ENCODE peak calls at places on chromosome 20, in five cellular contexts. O, K, A, T and U are unnamed samples.

GRCh38 chr20:20457392-20458126 is 89.7 kb downstream of the INSM1 start:
- DNase-seq in O (no peak), K (peak), A (no peak), T (no peak), U (no peak)

GRCh38 chr20:46122071-46122470 is 4.0 kb downstream of the CD40 start:
- DNase-seq in O (no peak), K (peak), A (no peak), T (no peak), U (no peak)

GRCh38 chr20:61030130-61030529 is 221.9 kb upstream of the CDH4 start:
- DNase-seq in O (no peak), K (no peak), A (no peak), T (no peak), U (no peak)

GRCh38 chr20:13333793-13334192 is 112.7 kb downstream of the ISM1 start:
- DNase-seq in O (no peak), K (no peak), A (no peak), T (no peak), U (no peak)

GRCh38 chr20:15491564-15491963 is 1081.7 kb downstream of the KIF16B start:
- DNase-seq in O (no peak), K (no peak), A (no peak), T (peak), U (no peak)

GRCh38 chr20:10324198-10324836 is 105.7 kb downstream of the SNAP25 start:
- DNase-seq in O (no peak), K (no peak), A (no peak), T (no peak), U (no peak)

GRCh38 chr20:7710440-7710839 is 229.8 kb downstream of the HAO1 start:
- DNase-seq in O (no peak), K (peak), A (no peak), T (no peak), U (no peak)

GRCh38 chr20:7859371-7859802 is 80.9 kb downstream of the HAO1 start:
- DNase-seq in O (no peak), K (peak), A (no peak), T (peak), U (no peak)

GRCh38 chr20:46351357-46352058 is 43.2 kb upstream of the CDH22 start:
- DNase-seq in O (no peak), K (no peak), A (no peak), T (no peak), U (no peak)

GRCh38 chr20:29750268-29750899 is 1507.1 kb upstream of the DEFB115 start:
- DNase-seq in O (no peak), K (no peak), A (no peak), T (no peak), U (no peak)
- TF ChIP-seq CTCF in O (no peak), K (no peak), A (no peak), T (no peak), U (no peak)

GRCh38 chr20:17966432-17967312 is 1.9 kb downstream of the SNX5 start:
- DNase-seq in O (no peak), K (peak), A (no peak), T (no peak), U (no peak)
- TF ChIP-seq CTCF in O (peak), K (peak), A (peak), T (peak), U (no peak)

GRCh38 chr20:11624704-11625103 is 293.0 kb upstream of the BTBD3 start:
- DNase-seq in O (no peak), K (no peak), A (no peak), T (no peak), U (no peak)

GRCh38 chr20:11626551-11626950 is 291.1 kb upstream of the BTBD3 start:
- DNase-seq in O (no peak), K (no peak), A (no peak), T (no peak), U (no peak)
- TF ChIP-seq CTCF in O (no peak), K (no peak), A (no peak), T (no peak), U (no peak)

DNA sequence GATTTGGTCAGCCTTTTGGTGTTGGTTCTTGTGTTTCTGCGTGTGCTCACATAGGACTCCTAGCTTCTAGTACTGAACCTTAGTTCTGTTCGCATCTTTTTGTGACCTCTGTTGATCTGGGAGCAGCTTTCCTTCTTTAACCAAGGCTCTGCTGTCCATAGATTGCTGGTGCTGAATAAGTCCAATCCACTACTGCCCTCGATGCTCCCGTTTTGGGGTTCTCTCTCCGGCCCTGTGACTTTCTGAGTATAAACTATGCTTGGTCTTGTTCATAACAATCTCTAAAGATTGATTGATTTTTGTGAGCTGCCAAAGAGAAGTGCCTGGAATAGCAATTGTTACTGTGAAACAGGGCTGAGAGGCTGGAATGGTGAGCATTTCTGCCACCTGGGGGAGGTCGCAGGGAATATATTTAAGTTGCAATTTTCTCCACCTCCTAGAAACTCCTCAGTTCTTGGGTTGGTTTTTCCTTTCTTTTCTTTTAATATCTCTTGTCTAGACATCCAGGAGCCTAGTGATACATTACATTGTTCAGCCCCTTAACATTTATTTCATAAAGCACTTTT is 422.9 kb upstream of the CHD6 start:
- DNase-seq in O (no peak), K (no peak), A (no peak), T (no peak), U (no peak)
- TF ChIP-seq CTCF in O (no peak), K (no peak), A (no peak), T (peak), U (peak)